ENCODE peak calls at places on chromosomes 11 and 22, in five cellular contexts. F is brain microvascular endothelial cell, L is bronchial epithelial cell, N is pancreas, T is Calu3. C is an unnamed sample.

GRCh38 chr11:8777907-8778767 is 95.5 kb downstream of the RPL27A start:
- DNase-seq in T (no peak), L (peak), N (peak), F (no peak), C (no peak)

GRCh38 chr11:28384418-28384817 is 276.2 kb downstream of the METTL15 start:
- DNase-seq in T (peak), F (peak), N (no peak), L (peak), C (no peak)

GRCh38 chr11:5420993-5421392 is 918 bp upstream of the OR51Q1 start:
- DNase-seq in T (no peak), F (no peak), L (peak), N (no peak), C (no peak)

GRCh38 chr11:122215244-122215992 is 99.4 kb upstream of the BLID start:
- DNase-seq in F (peak), T (peak), L (peak), N (peak), C (peak)

GRCh38 chr11:112388496-112388895 is 127.8 kb upstream of the PLET1 start:
- DNase-seq in T (no peak), N (no peak), F (no peak), L (peak), C (no peak)

GRCh38 chr11:68798221-68798813 is 43.4 kb downstream of the CPT1A start:
- DNase-seq in N (no peak), L (no peak), F (no peak), T (peak), C (no peak)

GRCh38 chr11:17810736-17811135 is 76.2 kb downstream of the KCNC1 start:
- DNase-seq in T (no peak), F (peak), N (no peak), L (no peak), C (no peak)

GRCh38 chr11:70400643-70401042 is 2.3 kb downstream of the CTTN start:
- DNase-seq in T (no peak), N (no peak), L (no peak), F (no peak), C (no peak)

GRCh38 chr22:50507991-50508884 is at the start of gene NCAPH2:
- DNase-seq in N (peak), T (peak), L (peak), F (peak), C (peak)
- TF ChIP-seq CTCF in N (no peak), T (no peak), L (peak), F (no peak), C (no peak)

DNA sequence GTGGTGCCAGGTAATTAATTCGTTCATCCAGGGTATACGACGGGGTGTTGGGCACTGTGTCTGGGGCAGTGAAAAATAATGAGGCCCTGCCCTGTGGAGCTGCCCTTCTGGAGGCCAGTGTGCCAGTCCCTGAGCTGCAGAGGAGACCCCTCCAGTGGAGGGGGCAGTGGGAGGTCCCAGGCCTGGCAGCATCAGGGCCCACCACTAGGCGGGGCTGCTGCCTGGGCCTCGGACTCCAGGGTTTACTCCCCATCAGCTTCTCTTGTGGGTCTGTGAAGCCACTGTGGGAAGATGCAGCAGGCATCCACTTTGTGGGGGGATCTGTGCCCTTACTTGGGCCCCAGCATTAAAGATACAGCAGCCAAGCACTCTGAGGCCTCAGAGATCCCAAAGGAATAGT is 17.4 kb upstream of the TMPRSS6 start:
- DNase-seq in L (no peak), F (no peak), T (no peak), N (no peak), C (no peak)
- TF ChIP-seq CTCF in L (peak), F (peak), T (peak), N (no peak), C (peak)

DNA sequence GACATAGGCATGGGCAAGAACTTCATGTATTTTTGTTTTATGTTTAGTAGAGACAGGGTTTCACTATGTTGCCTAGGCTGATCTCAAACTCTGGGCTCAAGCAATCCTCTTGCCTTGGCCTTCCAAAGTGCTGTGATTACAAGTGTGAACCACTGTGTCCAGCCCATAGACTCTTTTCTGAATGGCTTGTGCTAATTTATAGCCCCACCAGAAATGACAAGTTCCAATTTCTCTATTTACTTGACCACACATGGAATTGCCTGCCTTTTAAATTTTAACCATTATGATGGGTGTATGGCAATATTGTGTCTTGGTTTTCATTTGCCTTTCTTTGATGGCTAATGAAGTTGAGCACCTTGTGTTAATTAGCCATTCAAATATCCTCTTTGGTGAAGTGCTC is 85.8 kb upstream of the NECTIN1 start:
- DNase-seq in L (no peak), F (no peak), N (no peak), T (no peak), C (no peak)
- TF ChIP-seq CTCF in L (no peak), F (no peak), N (no peak), T (no peak), C (no peak)

DNA sequence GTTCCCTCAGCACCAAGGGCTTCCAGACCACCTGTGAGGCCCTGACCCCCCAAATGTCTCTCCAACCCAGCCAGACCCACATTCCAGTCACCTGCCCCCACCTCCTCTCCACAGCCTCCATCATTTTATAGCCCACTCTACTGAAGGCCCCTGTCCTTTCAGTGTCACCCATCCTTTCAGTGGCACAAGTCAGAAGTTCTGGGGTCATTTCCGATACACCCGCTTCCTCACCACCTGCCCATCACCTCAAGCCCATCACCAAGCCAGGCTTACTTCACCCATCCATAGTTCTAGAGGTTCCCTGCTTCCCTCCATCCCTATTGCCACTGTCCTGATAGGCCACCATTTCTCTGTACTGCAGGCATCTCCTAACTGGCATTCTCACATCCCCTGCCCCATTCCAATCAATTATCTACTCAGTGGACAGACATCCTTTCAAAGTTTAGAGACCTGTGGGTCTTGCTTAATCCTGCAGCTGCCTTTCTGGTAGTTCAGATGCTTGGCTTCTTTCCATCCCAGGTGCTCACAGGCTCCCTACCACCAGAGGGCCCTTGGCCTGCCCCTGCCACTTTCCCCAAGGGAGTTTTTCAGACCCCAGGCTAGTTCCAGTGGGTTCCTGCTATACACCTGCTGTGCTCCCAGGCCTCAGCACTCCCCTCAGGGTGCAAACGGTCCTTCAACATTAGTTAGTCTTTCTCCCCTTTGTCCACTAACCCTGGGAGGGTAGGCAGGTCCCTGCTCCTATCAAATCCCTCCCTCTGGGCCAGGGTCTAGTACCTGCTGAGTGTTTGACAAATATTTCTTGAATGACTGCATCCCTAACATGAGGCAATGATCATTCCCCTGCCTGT is 7.6 kb downstream of the KCNQ1OT1 start:
- DNase-seq in N (no peak), F (no peak), T (peak), L (peak), C (peak)
- TF ChIP-seq CTCF in N (no peak), F (peak), T (peak), L (peak), C (peak)

C was measured in PC-9.